ENCODE peak calls at places on chromosome 3, in six cellular contexts. E is NCI-H345; N is stimulated activated CD4-positive, alpha-beta T cell treated with anti-CD3 and anti-CD28 coated beads, Interleukin-15, amount 100 ng/mL, for 24 hours; M is cardiac muscle cell; J is hepatocyte; B is ovary. I is an unnamed sample.
A peak's percentile ranks its signal among the peaks of the same experiment; 100 is the strongest.

GRCh38 chr3:33437556-33438283 is 2.5 kb downstream of the UBP1 start:
- DNase-seq in E (no peak), N (no peak), M (peak; percentile 83), J (peak; percentile 48), B (no peak), I (no peak)

GRCh38 chr3:153043729-153044314 is 118.2 kb upstream of the RAP2B start:
- DNase-seq in E (no peak), B (no peak), N (no peak), J (no peak), M (peak; percentile 63), I (no peak)

GRCh38 chr3:69122398-69122797 is at the start of gene LMOD3:
- DNase-seq in E (no peak), B (no peak), M (no peak), N (no peak), J (no peak), I (no peak)

GRCh38 chr3:117510396-117510795 is 800.8 kb downstream of the TUSC7 start:
- DNase-seq in E (no peak), M (peak; percentile 3), J (no peak), B (no peak), N (no peak), I (no peak)

GRCh38 chr3:143016321-143016972 is 15.1 kb downstream of the U2SURP start:
- DNase-seq in M (peak; percentile 12), B (no peak), E (no peak), J (no peak), N (no peak), I (no peak)

GRCh38 chr3:1752205-1752604 is 346.5 kb upstream of the CNTN4 start:
- DNase-seq in J (no peak), B (no peak), N (no peak), M (no peak), E (no peak), I (no peak)

GRCh38 chr3:127233371-127233770 is 40.4 kb downstream of the PRR23E start:
- DNase-seq in E (no peak), J (peak; percentile 62), N (no peak), M (peak; percentile 14), B (no peak), I (no peak)

GRCh38 chr3:57556459-57557087 is 499 bp downstream of the PDE12 start:
- DNase-seq in E (no peak), B (peak; percentile 33), M (peak; percentile 43), N (peak; percentile 52), J (peak; percentile 50), I (no peak)

GRCh38 chr3:65030847-65031463 is 343.2 kb upstream of the ADAMTS9 start:
- DNase-seq in N (no peak), B (no peak), M (peak; percentile 43), J (peak; percentile 32), E (no peak), I (no peak)

GRCh38 chr3:194974468-194975135 is 288.9 kb downstream of the FAM43A start:
- DNase-seq in B (no peak), M (no peak), E (no peak), J (no peak), N (no peak), I (no peak)

GRCh38 chr3:127799476-127800222 is 22.7 kb downstream of the MGLL start:
- DNase-seq in N (no peak), E (no peak), B (no peak), M (peak; percentile 72), J (no peak), I (no peak)

GRCh38 chr3:4738737-4739274 is 240.4 kb upstream of the BHLHE40 start:
- DNase-seq in E (no peak), N (no peak), M (no peak), J (no peak), B (no peak), I (no peak)

GRCh38 chr3:49900491-49901153 is 3.1 kb downstream of the MST1R start:
- DNase-seq in E (no peak), M (no peak), N (no peak), B (no peak), J (peak; percentile 73), I (no peak)

I was measured in NCI-H748 treated with DMSO at 0.1 percent for 48 hours.